ENCODE peak calls at places on chromosomes 7 and 10, in six cellular contexts. S, R, B, I, L and T are unnamed samples.
A peak's percentile ranks its signal among the peaks of the same experiment; 100 is the strongest.

GRCh38 chr10:45373783-45374450 is at the start of gene ALOX5:
- DNase-seq in S (no peak), R (peak; percentile 14), B (peak; percentile 51), I (no peak), L (peak; percentile 44), T (peak; percentile 51)

GRCh38 chr10:5064656-5065055 is 29.6 kb upstream of the AKR1C3 start:
- DNase-seq in S (no peak), R (no peak), B (no peak), I (no peak), L (no peak), T (no peak)

GRCh38 chr10:44356139-44357115 is 28.5 kb downstream of the CXCL12 start:
- DNase-seq in S (no peak), R (no peak), B (no peak), I (no peak), L (no peak), T (no peak)

GRCh38 chr7:123190109-123190831 is 9.5 kb downstream of the SLC13A1 start:
- DNase-seq in S (no peak), R (no peak), B (no peak), I (no peak), L (peak; percentile 5), T (no peak)

GRCh38 chr10:122388287-122388997 is 13.9 kb downstream of the PLEKHA1 start:
- DNase-seq in S (no peak), R (no peak), B (no peak), I (no peak), L (no peak), T (no peak)

GRCh38 chr10:4947635-4948596 is 15.3 kb upstream of the AKR1C1 start:
- DNase-seq in S (no peak), R (no peak), B (peak; percentile 64), I (no peak), L (no peak), T (no peak)

GRCh38 chr10:114412907-114413386 is 8.6 kb upstream of the AFAP1L2 start:
- DNase-seq in S (no peak), R (no peak), B (no peak), I (no peak), L (no peak), T (peak; percentile 42)

GRCh38 chr7:47373871-47374451 is 207.9 kb downstream of the TNS3 start:
- DNase-seq in S (no peak), R (no peak), B (no peak), I (no peak), L (no peak), T (no peak)

GRCh38 chr7:43385856-43386255 is 197.1 kb upstream of the STK17A start:
- DNase-seq in S (no peak), R (no peak), B (no peak), I (no peak), L (peak; percentile 14), T (no peak)

GRCh38 chr10:4243651-4244050 is 458.6 kb upstream of the KLF6 start:
- DNase-seq in S (no peak), R (no peak), B (peak; percentile 58), I (no peak), L (no peak), T (no peak)

GRCh38 chr7:116569737-116570136 is 44.9 kb downstream of the CAV1 start:
- DNase-seq in S (no peak), R (no peak), B (no peak), I (no peak), L (no peak), T (no peak)

GRCh38 chr7:93307131-93307660 is 75.0 kb downstream of the VPS50 start:
- DNase-seq in S (no peak), R (no peak), B (no peak), I (no peak), L (no peak), T (no peak)

GRCh38 chr7:2008101-2008935 is 224.4 kb downstream of the MAD1L1 start:
- DNase-seq in S (peak; percentile 5), R (no peak), B (peak; percentile 12), I (no peak), L (no peak), T (no peak)

GRCh38 chr10:48251152-48251524 is 23.4 kb downstream of the FRMPD2 start:
- DNase-seq in S (no peak), R (no peak), B (no peak), I (no peak), L (no peak), T (no peak)

GRCh38 chr10:79380125-79380917 is 33.1 kb downstream of the PPIF start:
- DNase-seq in S (no peak), R (no peak), B (peak; percentile 70), I (no peak), L (no peak), T (no peak)

GRCh38 chr10:4498763-4499251 is 327.2 kb upstream of the AKR1E2 start:
- DNase-seq in S (no peak), R (no peak), B (no peak), I (no peak), L (no peak), T (no peak)

GRCh38 chr10:69318997-69319727 is 40.9 kb downstream of the HK1 start:
- DNase-seq in S (peak; percentile 62), R (no peak), B (peak; percentile 89), I (peak; percentile 32), L (peak; percentile 82), T (peak; percentile 51)

GRCh38 chr7:18455644-18456043 is 39.9 kb upstream of the HDAC9 start:
- DNase-seq in S (no peak), R (no peak), B (no peak), I (no peak), L (no peak), T (no peak)

GRCh38 chr7:149558149-149558861 is 60.7 kb upstream of the ZNF746 start:
- DNase-seq in S (no peak), R (no peak), B (no peak), I (no peak), L (no peak), T (no peak)

GRCh38 chr7:149793261-149793660 is 19.9 kb upstream of the ZNF467 start:
- DNase-seq in S (no peak), R (no peak), B (no peak), I (no peak), L (no peak), T (no peak)

GRCh38 chr10:73894245-73894971 is 16.5 kb upstream of the PLAU start:
- DNase-seq in S (no peak), R (no peak), B (no peak), I (no peak), L (peak; percentile 31), T (no peak)

GRCh38 chr10:95509281-95509680 is 51.9 kb downstream of the SORBS1 start:
- DNase-seq in S (no peak), R (no peak), B (no peak), I (no peak), L (no peak), T (no peak)

GRCh38 chr7:30977896-30978564 is 14.3 kb downstream of the GHRHR start:
- DNase-seq in S (no peak), R (peak; percentile 54), B (no peak), I (no peak), L (no peak), T (peak; percentile 56)

GRCh38 chr7:44048031-44048795 is 3.7 kb downstream of the DBNL start:
- DNase-seq in S (no peak), R (no peak), B (no peak), I (no peak), L (no peak), T (no peak)

GRCh38 chr10:15399060-15399661 is 28.1 kb upstream of the FAM171A1 start:
- DNase-seq in S (no peak), R (no peak), B (no peak), I (no peak), L (no peak), T (no peak)

GRCh38 chr10:32232378-32232777 is 114.6 kb downstream of the EPC1 start:
- DNase-seq in S (no peak), R (no peak), B (no peak), I (no peak), L (no peak), T (peak; percentile 11)